ENCODE peak calls at places on chromosomes 13 and 19, in seven cellular contexts. F, S, J, W, H, R and K are unnamed samples.

GRCh38 chr19:46131485-46132143 is 7.1 kb upstream of the IGFL3 start:
- DNase-seq in F (no peak), S (no peak), J (no peak), W (no peak), H (no peak), R (no peak), K (no peak)

GRCh38 chr13:24684600-24684998 is 4.4 kb downstream of the ATP12A start:
- DNase-seq in F (peak), S (no peak), J (no peak), W (no peak), H (no peak), R (no peak), K (no peak)

GRCh38 chr13:113272791-113273190 is 24.2 kb upstream of the LAMP1 start:
- DNase-seq in F (peak), S (no peak), J (no peak), W (no peak), H (no peak), R (no peak), K (no peak)

GRCh38 chr19:3981736-3982681 is 3.3 kb downstream of the EEF2 start:
- DNase-seq in F (no peak), S (no peak), J (no peak), W (no peak), H (no peak), R (no peak), K (no peak)

GRCh38 chr13:33053397-33054066 is 37.3 kb downstream of the KL start:
- DNase-seq in F (no peak), S (no peak), J (no peak), W (no peak), H (no peak), R (no peak), K (no peak)

GRCh38 chr13:62747629-62748028 is 1332.0 kb upstream of the PCDH20 start:
- DNase-seq in F (no peak), S (no peak), J (no peak), W (no peak), H (no peak), R (no peak), K (no peak)

GRCh38 chr19:55372316-55373081 is 2.2 kb upstream of the IL11 start:
- DNase-seq in F (no peak), S (no peak), J (no peak), W (no peak), H (no peak), R (no peak), K (no peak)

GRCh38 chr13:100666124-100666523 is 8.5 kb downstream of the TMTC4 start:
- DNase-seq in F (peak), S (no peak), J (no peak), W (no peak), H (no peak), R (peak), K (no peak)

GRCh38 chr19:33384983-33385382 is 11.5 kb downstream of the CEBPG start:
- DNase-seq in F (no peak), S (no peak), J (no peak), W (no peak), H (no peak), R (no peak), K (no peak)

GRCh38 chr13:23966691-23967615 is 69.7 kb upstream of the C1QTNF9B start:
- DNase-seq in F (peak), S (no peak), J (no peak), W (no peak), H (no peak), R (no peak), K (no peak)

GRCh38 chr13:78341032-78341431 is 262.3 kb downstream of the POU4F1 start:
- DNase-seq in F (no peak), S (no peak), J (no peak), W (no peak), H (no peak), R (no peak), K (no peak)

GRCh38 chr13:23928985-23929384 is 31.7 kb upstream of the C1QTNF9B start:
- DNase-seq in F (no peak), S (no peak), J (no peak), W (no peak), H (no peak), R (no peak), K (no peak)

GRCh38 chr19:35248310-35249145 is at the start of gene LSR:
- DNase-seq in F (no peak), S (peak), J (peak), W (peak), H (peak), R (peak), K (peak)

GRCh38 chr13:32538234-32538620 is 368 bp downstream of the N4BP2L2 start:
- DNase-seq in F (no peak), S (peak), J (no peak), W (no peak), H (peak), R (no peak), K (no peak)

GRCh38 chr19:42198676-42199439 is 18.6 kb downstream of the DEDD2 start:
- DNase-seq in F (no peak), S (no peak), J (peak), W (peak), H (no peak), R (no peak), K (peak)

GRCh38 chr19:50772408-50773311 is 2.4 kb downstream of the GPR32 start:
- DNase-seq in F (no peak), S (no peak), J (no peak), W (peak), H (no peak), R (no peak), K (no peak)

GRCh38 chr13:37138169-37138568 is 32.7 kb upstream of the CSNK1A1L start:
- DNase-seq in F (no peak), S (no peak), J (no peak), W (no peak), H (no peak), R (no peak), K (no peak)

GRCh38 chr19:35963514-35963913 is 27.3 kb downstream of the LRFN3 start:
- DNase-seq in F (no peak), S (peak), J (no peak), W (no peak), H (no peak), R (no peak), K (no peak)

GRCh38 chr19:2782357-2782935 is 627 bp downstream of the SGTA start:
- DNase-seq in F (peak), S (no peak), J (no peak), W (no peak), H (no peak), R (no peak), K (no peak)

GRCh38 chr19:2332341-2333026 is 4.0 kb downstream of the SPPL2B start:
- DNase-seq in F (no peak), S (no peak), J (no peak), W (peak), H (no peak), R (no peak), K (no peak)

GRCh38 chr19:41264581-41265375 is 606 bp downstream of the HNRNPUL1 start:
- DNase-seq in F (no peak), S (peak), J (peak), W (peak), H (peak), R (no peak), K (peak)

GRCh38 chr19:16400911-16401675 is 70.7 kb downstream of the EPS15L1 start:
- DNase-seq in F (peak), S (no peak), J (no peak), W (no peak), H (no peak), R (no peak), K (no peak)

GRCh38 chr13:113567681-113568080 is 16.9 kb upstream of the TFDP1 start:
- DNase-seq in F (no peak), S (no peak), J (no peak), W (no peak), H (no peak), R (no peak), K (no peak)

GRCh38 chr13:61546413-61546812 is 130.8 kb upstream of the PCDH20 start:
- DNase-seq in F (no peak), S (no peak), J (no peak), W (no peak), H (no peak), R (no peak), K (no peak)

GRCh38 chr19:46068345-46069258 is 27.8 kb upstream of the IGFL4 start:
- DNase-seq in F (no peak), S (no peak), J (no peak), W (no peak), H (no peak), R (no peak), K (no peak)

GRCh38 chr13:27259831-27260230 is 8.5 kb downstream of the RPL21 start:
- DNase-seq in F (peak), S (no peak), J (no peak), W (peak), H (no peak), R (no peak), K (no peak)

GRCh38 chr19:47020132-47020805 is 632 bp downstream of the NPAS1 start:
- DNase-seq in F (no peak), S (no peak), J (no peak), W (no peak), H (no peak), R (no peak), K (no peak)

GRCh38 chr19:5093297-5093858 is 124.5 kb downstream of the KDM4B start:
- DNase-seq in F (no peak), S (no peak), J (no peak), W (no peak), H (no peak), R (no peak), K (no peak)